ENCODE peak calls at places on chromosomes 13 and 19, in five cellular contexts. One of them, this sample, is unnamed.

GRCh38 chr13:50531917-50532899 is 311.3 kb downstream of the DLEU7 start:
- DNase-seq in activated T-cell treated with anti-CD3 and anti-CD28 coated beads for 48 hours: no peak
- DNase-seq in T-helper 17 cell: no peak
- DNase-seq in RWPE1: no peak
- DNase-seq in hippocampal formation: no peak
- DNase-seq in this sample: no peak

GRCh38 chr19:461664-462551 is 1.1 kb upstream of the SHC2 start:
- DNase-seq in activated T-cell treated with anti-CD3 and anti-CD28 coated beads for 48 hours: no peak
- DNase-seq in RWPE1: peak
- DNase-seq in hippocampal formation: no peak
- DNase-seq in T-helper 17 cell: no peak
- DNase-seq in this sample: no peak

GRCh38 chr13:23599083-23599925 is 29.1 kb downstream of the TNFRSF19 start:
- DNase-seq in RWPE1: no peak
- DNase-seq in hippocampal formation: no peak
- DNase-seq in T-helper 17 cell: no peak
- DNase-seq in activated T-cell treated with anti-CD3 and anti-CD28 coated beads for 48 hours: no peak
- DNase-seq in this sample: no peak

GRCh38 chr19:17841810-17842662 is 5.7 kb downstream of the JAK3 start:
- DNase-seq in T-helper 17 cell: peak
- DNase-seq in hippocampal formation: peak
- DNase-seq in RWPE1: peak
- DNase-seq in activated T-cell treated with anti-CD3 and anti-CD28 coated beads for 48 hours: peak
- DNase-seq in this sample: no peak

GRCh38 chr13:23743269-23743668 is 145.9 kb downstream of the MIPEP start:
- DNase-seq in RWPE1: no peak
- DNase-seq in activated T-cell treated with anti-CD3 and anti-CD28 coated beads for 48 hours: no peak
- DNase-seq in T-helper 17 cell: no peak
- DNase-seq in hippocampal formation: no peak
- DNase-seq in this sample: no peak

GRCh38 chr13:98327326-98328314 is 150.6 kb upstream of the RNF113B start:
- DNase-seq in hippocampal formation: no peak
- DNase-seq in RWPE1: no peak
- DNase-seq in T-helper 17 cell: no peak
- DNase-seq in activated T-cell treated with anti-CD3 and anti-CD28 coated beads for 48 hours: no peak
- DNase-seq in this sample: no peak

GRCh38 chr13:43232866-43233265 is 209.5 kb downstream of the DNAJC15 start:
- DNase-seq in activated T-cell treated with anti-CD3 and anti-CD28 coated beads for 48 hours: no peak
- DNase-seq in T-helper 17 cell: no peak
- DNase-seq in RWPE1: peak
- DNase-seq in hippocampal formation: no peak
- DNase-seq in this sample: no peak

GRCh38 chr19:9986787-9987281 is 23.5 kb downstream of the COL5A3 start:
- DNase-seq in activated T-cell treated with anti-CD3 and anti-CD28 coated beads for 48 hours: no peak
- DNase-seq in T-helper 17 cell: no peak
- DNase-seq in RWPE1: no peak
- DNase-seq in hippocampal formation: peak
- DNase-seq in this sample: no peak

GRCh38 chr13:113489549-113490495 is 689 bp downstream of the DCUN1D2 start:
- DNase-seq in RWPE1: peak
- DNase-seq in T-helper 17 cell: peak
- DNase-seq in hippocampal formation: peak
- DNase-seq in activated T-cell treated with anti-CD3 and anti-CD28 coated beads for 48 hours: peak
- DNase-seq in this sample: peak

GRCh38 chr13:77760893-77761292 is 63.4 kb downstream of the SLAIN1 start:
- DNase-seq in RWPE1: peak
- DNase-seq in activated T-cell treated with anti-CD3 and anti-CD28 coated beads for 48 hours: no peak
- DNase-seq in hippocampal formation: no peak
- DNase-seq in T-helper 17 cell: no peak
- DNase-seq in this sample: no peak

GRCh38 chr13:99214691-99215090 is 14.0 kb downstream of the UBAC2 start:
- DNase-seq in RWPE1: no peak
- DNase-seq in activated T-cell treated with anti-CD3 and anti-CD28 coated beads for 48 hours: no peak
- DNase-seq in hippocampal formation: no peak
- DNase-seq in T-helper 17 cell: no peak
- DNase-seq in this sample: no peak

GRCh38 chr13:62960723-62961122 is 1545.1 kb upstream of the PCDH20 start:
- DNase-seq in activated T-cell treated with anti-CD3 and anti-CD28 coated beads for 48 hours: no peak
- DNase-seq in RWPE1: no peak
- DNase-seq in T-helper 17 cell: no peak
- DNase-seq in hippocampal formation: no peak
- DNase-seq in this sample: no peak

GRCh38 chr19:49799798-49800376 is 13.2 kb downstream of the FUZ start:
- DNase-seq in hippocampal formation: no peak
- DNase-seq in T-helper 17 cell: no peak
- DNase-seq in activated T-cell treated with anti-CD3 and anti-CD28 coated beads for 48 hours: no peak
- DNase-seq in RWPE1: no peak
- DNase-seq in this sample: no peak

GRCh38 chr19:57675881-57676280 is 5.9 kb upstream of the ZNF551 start:
- DNase-seq in T-helper 17 cell: no peak
- DNase-seq in RWPE1: no peak
- DNase-seq in activated T-cell treated with anti-CD3 and anti-CD28 coated beads for 48 hours: no peak
- DNase-seq in hippocampal formation: no peak
- DNase-seq in this sample: no peak

GRCh38 chr19:48394331-48395169 is 1.1 kb downstream of the GRIN2D start:
- DNase-seq in T-helper 17 cell: no peak
- DNase-seq in RWPE1: no peak
- DNase-seq in activated T-cell treated with anti-CD3 and anti-CD28 coated beads for 48 hours: no peak
- DNase-seq in hippocampal formation: no peak
- DNase-seq in this sample: no peak

GRCh38 chr19:29084266-29084665 is 128.7 kb downstream of the UQCRFS1 start:
- DNase-seq in T-helper 17 cell: no peak
- DNase-seq in RWPE1: peak
- DNase-seq in hippocampal formation: no peak
- DNase-seq in activated T-cell treated with anti-CD3 and anti-CD28 coated beads for 48 hours: no peak
- DNase-seq in this sample: no peak